ENCODE peak calls at places on chromosomes 5 and 9, in four cellular contexts. I is NCI-H526, V is fibroblast of the conjunctiva, H is iPS DF 19.7. K is an unnamed sample.

GRCh38 chr5:43352916-43353315 is 39.7 kb upstream of the HMGCS1 start:
- DNase-seq in I (no peak), V (no peak), H (no peak), K (no peak)

GRCh38 chr5:159135896-159136531 is 36.3 kb upstream of the EBF1 start:
- DNase-seq in I (no peak), V (peak), H (no peak), K (no peak)

GRCh38 chr9:74078647-74079046 is 418.5 kb upstream of the RORB start:
- DNase-seq in I (no peak), V (no peak), H (no peak), K (no peak)

GRCh38 chr9:121299125-121299466 is 31.1 kb downstream of the GSN start:
- DNase-seq in I (peak), V (no peak), H (no peak), K (no peak)

GRCh38 chr5:134133995-134134541 is 19.6 kb downstream of the TCF7 start:
- DNase-seq in I (no peak), V (no peak), H (no peak), K (no peak)

GRCh38 chr5:157252741-157253465 is 13.0 kb upstream of the CYFIP2 start:
- DNase-seq in I (no peak), V (no peak), H (no peak), K (no peak)

GRCh38 chr9:84667571-84668203 is 1.8 kb upstream of the NTRK2 start:
- DNase-seq in I (peak), V (peak), H (no peak), K (peak)

GRCh38 chr5:150815010-150815409 is 31.3 kb upstream of the IRGM start:
- DNase-seq in I (no peak), V (no peak), H (no peak), K (no peak)

GRCh38 chr9:134178781-134179551 is 14.6 kb upstream of the RNU6ATAC start:
- DNase-seq in I (no peak), V (no peak), H (no peak), K (no peak)

GRCh38 chr5:107615173-107615856 is 55.4 kb downstream of the EFNA5 start:
- DNase-seq in I (peak), V (no peak), H (no peak), K (no peak)

GRCh38 chr9:98506422-98507054 is 202.2 kb downstream of the GABBR2 start:
- DNase-seq in I (no peak), V (no peak), H (no peak), K (no peak)

GRCh38 chr5:140565024-140565779 is 574 bp downstream of the SLC35A4 start:
- DNase-seq in I (no peak), V (no peak), H (no peak), K (no peak)

GRCh38 chr9:114446036-114446435 is 58.3 kb upstream of the AKNA start:
- DNase-seq in I (no peak), V (no peak), H (no peak), K (no peak)

GRCh38 chr5:122236270-122236669 is 75.8 kb upstream of the SNCAIP start:
- DNase-seq in I (no peak), V (no peak), H (no peak), K (no peak)

GRCh38 chr5:33291216-33292000 is 149.4 kb upstream of the TARS1 start:
- DNase-seq in I (no peak), V (no peak), H (no peak), K (no peak)

GRCh38 chr5:32443145-32443540 is 1.4 kb downstream of the ZFR start:
- DNase-seq in I (no peak), V (no peak), H (no peak), K (no peak)

GRCh38 chr5:159514229-159514822 is 184.0 kb upstream of the IL12B start:
- DNase-seq in I (no peak), V (no peak), H (no peak), K (no peak)

GRCh38 chr5:80959768-80960442 is at the start of gene RASGRF2:
- DNase-seq in I (peak), V (no peak), H (no peak), K (peak)

GRCh38 chr5:134026521-134027202 is 21.9 kb upstream of the VDAC1 start:
- DNase-seq in I (peak), V (peak), H (peak), K (peak)

GRCh38 chr5:8749556-8749955 is 796.3 kb downstream of the SEMA5A start:
- DNase-seq in I (no peak), V (no peak), H (no peak), K (no peak)

GRCh38 chr9:136304456-136304855 is 562 bp upstream of the CCDC187 start:
- DNase-seq in I (no peak), V (no peak), H (no peak), K (no peak)

GRCh38 chr9:114988962-114989599 is 58.7 kb upstream of the TNFSF8 start:
- DNase-seq in I (no peak), V (no peak), H (no peak), K (no peak)

GRCh38 chr5:32326216-32326772 is 13.6 kb upstream of the MTMR12 start:
- DNase-seq in I (no peak), V (no peak), H (no peak), K (no peak)

GRCh38 chr9:37921546-37922300 is 17.8 kb upstream of the SLC25A51 start:
- DNase-seq in I (no peak), V (no peak), H (no peak), K (no peak)

GRCh38 chr5:74772359-74772758 is 5.3 kb downstream of the NSA2 start:
- DNase-seq in I (no peak), V (no peak), H (no peak), K (no peak)

GRCh38 chr5:152650413-152650812 is 245.3 kb upstream of the NMUR2 start:
- DNase-seq in I (no peak), V (no peak), H (no peak), K (no peak)

GRCh38 chr5:110087829-110088228 is 398.1 kb downstream of the MAN2A1 start:
- DNase-seq in I (no peak), V (peak), H (no peak), K (no peak)

GRCh38 chr5:32092938-32093812 is 80.9 kb downstream of the GOLPH3 start:
- DNase-seq in I (peak), V (peak), H (peak), K (peak)

GRCh38 chr5:74766348-74766886 is 500 bp downstream of the GFM2 start:
- DNase-seq in I (peak), V (peak), H (no peak), K (no peak)

GRCh38 chr9:128593856-128594255 is 41.5 kb downstream of the SPTAN1 start:
- DNase-seq in I (no peak), V (no peak), H (no peak), K (no peak)

GRCh38 chr5:56420323-56420722 is 187.2 kb upstream of the ANKRD55 start:
- DNase-seq in I (no peak), V (no peak), H (no peak), K (no peak)

GRCh38 chr9:69871143-69871834 is 50.7 kb downstream of the CFAP95 start:
- DNase-seq in I (no peak), V (no peak), H (no peak), K (no peak)

GRCh38 chr9:126052791-126053190 is 273.8 kb upstream of the MVB12B start:
- DNase-seq in I (no peak), V (no peak), H (no peak), K (no peak)

GRCh38 chr9:79711874-79712273 is 140.1 kb downstream of the TLE4 start:
- DNase-seq in I (no peak), V (no peak), H (no peak), K (no peak)

GRCh38 chr5:474826-475661 is 32.1 kb downstream of the EXOC3 start:
- DNase-seq in I (peak), V (no peak), H (no peak), K (no peak)

GRCh38 chr9:94869415-94869838 is 142.9 kb downstream of the AOPEP start:
- DNase-seq in I (no peak), V (no peak), H (no peak), K (no peak)

GRCh38 chr5:39100301-39100850 is 26.2 kb upstream of the RICTOR start:
- DNase-seq in I (no peak), V (no peak), H (no peak), K (no peak)